ENCODE peak calls at places on chromosomes 13 and 19, in eight cellular contexts. O is stimulated activated CD4-positive, alpha-beta T cell treated with anti-CD3 and anti-CD28 coated beads, Interleukin-15, amount 100 ng/mL, for 1 hour; M is osteocyte; C is GDM1; F is SJSA1; V is germinal center; T is T-helper 17 cell; S is 8988T. G is an unnamed sample.

GRCh38 chr13:48069573-48069972 is 25.3 kb downstream of the MED4 start:
- DNase-seq in T (no peak), O (no peak), C (no peak), F (no peak), S (no peak), M (no peak), V (no peak), G (no peak)

GRCh38 chr19:55062735-55063491 is at the start of gene RDH13:
- DNase-seq in C (peak), V (peak), T (peak), O (peak), M (peak), S (no peak), F (peak), G (peak)

GRCh38 chr19:18896421-18896841 is 473 bp upstream of the CERS1 start:
- DNase-seq in M (peak), O (no peak), V (peak), C (no peak), F (no peak), S (peak), T (no peak), G (no peak)

GRCh38 chr19:29563688-29564087 is 37.9 kb downstream of the VSTM2B start:
- DNase-seq in F (peak), C (no peak), M (no peak), S (no peak), V (no peak), T (no peak), O (no peak), G (no peak)

GRCh38 chr13:46721054-46721453 is 75.9 kb downstream of the ESD start:
- DNase-seq in C (no peak), F (no peak), T (no peak), S (no peak), M (no peak), O (no peak), V (peak), G (peak)

GRCh38 chr13:21549633-21550032 is 54.3 kb downstream of the MICU2 start:
- DNase-seq in O (no peak), M (no peak), T (no peak), C (no peak), V (no peak), F (no peak), S (no peak), G (no peak)

GRCh38 chr13:38624822-38625221 is 62.1 kb upstream of the FREM2 start:
- DNase-seq in V (no peak), F (no peak), M (no peak), S (no peak), T (no peak), C (no peak), O (no peak), G (no peak)

GRCh38 chr19:43765109-43765876 is 10.5 kb upstream of the SMG9 start:
- DNase-seq in T (peak), O (peak), C (peak), F (peak), V (no peak), M (peak), S (no peak), G (no peak)

GRCh38 chr19:48698046-48698445 is 2.3 kb downstream of the FUT2 start:
- DNase-seq in F (no peak), M (no peak), V (no peak), C (peak), T (no peak), O (no peak), S (no peak), G (no peak)

GRCh38 chr19:28940751-28941500 is 272.0 kb downstream of the UQCRFS1 start:
- DNase-seq in F (no peak), S (no peak), C (no peak), O (no peak), M (no peak), T (no peak), V (no peak), G (no peak)

G was measured in effector CD8-positive, alpha-beta T cell.